ENCODE peak calls at places on chromosomes 13 and 19, in four cellular contexts. I is K562, S is A549, Z is GM12878. C is an unnamed sample.

GRCh38 chr19:36460046-36460445 is 29.3 kb downstream of the ZNF566 start:
- DNase-seq in I (no peak), S (no peak), Z (no peak), C (peak)

GRCh38 chr19:49705919-49706318 is 15.0 kb downstream of the CPT1C start:
- DNase-seq in I (no peak), S (no peak), Z (no peak), C (no peak)

GRCh38 chr13:75458696-75459422 is 23.1 kb downstream of the TBC1D4 start:
- DNase-seq in I (no peak), S (no peak), Z (peak), C (no peak)

GRCh38 chr13:19864018-19864338 is 529 bp upstream of the ZMYM5 start:
- DNase-seq in I (peak), S (no peak), Z (no peak), C (no peak)

GRCh38 chr13:43033038-43033437 is 9.7 kb downstream of the DNAJC15 start:
- DNase-seq in I (no peak), S (no peak), Z (no peak), C (no peak)

GRCh38 chr19:1720237-1720636 is 33.1 kb upstream of the ONECUT3 start:
- DNase-seq in I (no peak), S (no peak), Z (no peak), C (no peak)

GRCh38 chr13:70310720-70311119 is 202.5 kb upstream of the KLHL1 start:
- DNase-seq in I (no peak), S (no peak), Z (no peak), C (no peak)

GRCh38 chr13:33494596-33495214 is 209.2 kb upstream of the STARD13 start:
- DNase-seq in I (no peak), S (no peak), Z (no peak), C (peak)

GRCh38 chr13:63449549-63449948 is 2033.9 kb upstream of the PCDH20 start:
- DNase-seq in I (no peak), S (no peak), Z (no peak), C (no peak)

GRCh38 chr13:36371185-36371584 is 25.0 kb upstream of the SPART start:
- DNase-seq in I (no peak), S (no peak), Z (no peak), C (no peak)

GRCh38 chr19:15498156-15498858 is 10.0 kb upstream of the CYP4F22 start:
- DNase-seq in I (no peak), S (no peak), Z (no peak), C (no peak)

GRCh38 chr13:25489238-25489637 is 117.5 kb downstream of the ATP8A2 start:
- DNase-seq in I (no peak), S (no peak), Z (no peak), C (no peak)

GRCh38 chr13:27174766-27175455 is 3.3 kb upstream of the USP12 start:
- DNase-seq in I (no peak), S (no peak), Z (no peak), C (peak)

GRCh38 chr19:5293607-5294089 is 47.0 kb downstream of the PTPRS start:
- DNase-seq in I (peak), S (no peak), Z (no peak), C (peak)

GRCh38 chr19:43765109-43765876 is 10.5 kb upstream of the SMG9 start:
- DNase-seq in I (peak), S (peak), Z (peak), C (peak)

GRCh38 chr13:101307181-101307701 is 109.1 kb downstream of the NALCN start:
- DNase-seq in I (no peak), S (no peak), Z (no peak), C (peak)

GRCh38 chr19:53196777-53197396 is 3.7 kb upstream of the ZNF665 start:
- DNase-seq in I (peak), S (no peak), Z (peak), C (peak)

GRCh38 chr13:20968745-20969144 is 66.2 kb upstream of the XPO4 start:
- DNase-seq in I (no peak), S (no peak), Z (peak), C (no peak)

GRCh38 chr19:47120461-47120860 is 6.9 kb upstream of the ZC3H4 start:
- DNase-seq in I (no peak), S (no peak), Z (no peak), C (no peak)

GRCh38 chr19:42606660-42607351 is 12.1 kb upstream of the CEACAM8 start:
- DNase-seq in I (peak), S (peak), Z (no peak), C (peak)

GRCh38 chr19:42596391-42597071 is 1.8 kb upstream of the CEACAM8 start:
- DNase-seq in I (peak), S (peak), Z (no peak), C (no peak)

GRCh38 chr19:42601811-42602443 is 7.2 kb upstream of the CEACAM8 start:
- DNase-seq in I (peak), S (peak), Z (no peak), C (peak)
- TF ChIP-seq ELK1 in I (no peak), S (no peak), Z (no peak), C (no peak)

GRCh38 chr13:99296270-99296865 is 10.8 kb downstream of the GPR183 start:
- DNase-seq in I (no peak), S (no peak), Z (no peak), C (peak)
- TF ChIP-seq ELK1 in I (no peak), S (no peak), Z (no peak), C (no peak)

DNA sequence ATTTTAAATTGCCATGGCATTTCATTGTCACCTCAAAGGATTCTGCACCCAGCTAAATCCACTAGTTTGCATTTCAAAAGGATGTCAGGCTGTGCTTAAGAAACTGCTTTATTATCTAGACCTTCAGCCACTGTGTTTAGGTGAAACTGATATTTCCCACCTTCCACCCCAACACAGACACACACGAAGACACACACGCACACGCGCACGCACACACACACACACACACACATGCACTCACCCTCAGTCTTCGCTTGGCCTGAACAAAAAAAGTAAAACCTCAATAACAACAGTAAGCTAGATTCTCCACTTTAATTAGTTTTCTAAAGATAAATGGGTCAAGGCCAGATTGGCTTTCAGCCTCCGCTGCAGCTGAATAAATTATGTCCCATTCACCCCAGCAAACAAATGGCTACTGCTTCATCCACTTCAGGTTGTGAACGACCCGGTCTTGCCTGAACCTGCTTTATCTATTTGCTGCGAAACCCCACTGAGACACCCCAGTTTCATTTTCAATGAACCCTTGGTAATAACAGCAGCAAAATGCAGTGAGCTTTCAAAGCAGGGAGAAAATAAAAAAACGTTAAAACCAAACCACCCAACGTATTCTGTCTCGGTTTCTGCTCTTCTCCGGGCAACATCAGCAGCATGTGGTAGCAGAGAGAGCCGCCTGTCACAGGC is 166.8 kb downstream of the DCT start:
- DNase-seq in I (no peak), S (no peak), Z (peak), C (no peak)
- TF ChIP-seq ELK1 in I (no peak), S (no peak), Z (no peak), C (no peak)

DNA sequence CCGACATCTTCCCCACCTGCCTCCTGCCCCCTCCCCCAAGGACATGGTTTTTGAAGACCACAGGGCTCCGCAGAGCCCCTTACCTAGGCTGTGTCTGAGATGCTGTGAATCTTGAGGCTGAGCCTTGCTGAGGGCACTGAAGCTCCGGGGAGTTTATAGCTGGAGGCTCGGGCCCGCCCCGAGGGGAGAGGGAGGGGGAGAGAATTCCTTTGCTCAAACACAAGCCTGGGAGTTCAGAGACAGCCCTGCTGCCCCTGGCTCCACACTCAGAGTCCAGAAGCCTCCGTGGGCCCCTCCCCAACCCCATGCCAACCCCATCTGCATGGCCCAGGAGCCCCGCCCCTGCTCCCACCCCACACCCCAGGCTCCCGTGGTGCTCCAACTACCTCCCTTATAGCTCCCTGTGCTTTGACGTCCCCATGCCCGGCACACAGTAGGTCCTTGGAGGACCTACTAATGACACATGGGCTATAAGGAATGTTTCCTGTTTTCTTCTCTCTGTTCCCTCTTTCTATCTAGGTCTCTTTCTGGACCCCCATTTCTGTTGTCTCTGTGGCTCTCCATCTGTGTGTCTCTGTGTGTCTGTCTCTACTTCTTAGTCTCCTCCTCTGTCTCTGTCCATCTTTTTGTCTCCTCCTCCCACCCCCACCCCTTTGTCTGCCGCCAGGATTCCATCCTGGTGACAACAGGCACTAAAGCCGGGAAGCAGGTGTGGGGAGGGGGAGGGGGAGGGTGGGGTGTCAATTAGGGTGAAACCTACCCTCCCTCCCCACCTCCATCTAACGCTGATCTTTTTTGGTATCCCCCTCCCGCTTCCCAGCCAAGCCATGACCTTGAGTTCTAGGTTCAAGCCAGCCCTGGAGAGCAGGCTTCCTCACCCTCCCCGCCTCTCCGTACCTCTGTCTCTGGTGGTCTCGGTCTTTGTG is at the start of gene TNNT1:
- DNase-seq in I (peak), S (no peak), Z (no peak), C (no peak)
- TF ChIP-seq ELK1 in I (no peak), S (no peak), Z (no peak), C (no peak)

GRCh38 chr19:35045667-35046300 is 4.3 kb downstream of the HPN start:
- DNase-seq in I (peak), S (peak), Z (peak), C (peak)
- TF ChIP-seq ELK1 in I (no peak), S (no peak), Z (no peak), C (no peak)

GRCh38 chr13:40345149-40345514 is 321.3 kb downstream of the FOXO1 start:
- DNase-seq in I (no peak), S (no peak), Z (no peak), C (no peak)

GRCh38 chr13:40342461-40342860 is 324.0 kb downstream of the FOXO1 start:
- DNase-seq in I (no peak), S (no peak), Z (no peak), C (no peak)

GRCh38 chr13:40342901-40343300 is 323.5 kb downstream of the FOXO1 start:
- DNase-seq in I (no peak), S (no peak), Z (no peak), C (no peak)

GRCh38 chr13:40344270-40345148 is 321.9 kb downstream of the FOXO1 start:
- DNase-seq in I (no peak), S (no peak), Z (peak), C (no peak)

GRCh38 chr13:40343550-40344269 is 322.7 kb downstream of the FOXO1 start:
- DNase-seq in I (no peak), S (no peak), Z (no peak), C (no peak)
- TF ChIP-seq ELK1 in I (no peak), S (no peak), Z (no peak), C (no peak)

C was measured in IMR-90.